ENCODE peak calls at places on chromosomes 5 and 9, in four cellular contexts. P is fibroblast of lung, O is ovary, F is uterus. X is an unnamed sample.

GRCh38 chr9:85260288-85260687 is 481.5 kb downstream of the AGTPBP1 start:
- DNase-seq in P (no peak), O (no peak), F (no peak), X (no peak)

GRCh38 chr5:158120760-158121159 is 261.8 kb upstream of the CLINT1 start:
- DNase-seq in P (no peak), O (no peak), F (no peak), X (no peak)

GRCh38 chr5:149114403-149115312 is 26.6 kb upstream of the ABLIM3 start:
- DNase-seq in P (peak; percentile 87), O (no peak), F (peak; percentile 23), X (peak; percentile 83)

GRCh38 chr5:88680253-88681132 is 202.5 kb downstream of the MEF2C start:
- DNase-seq in P (peak; percentile 45), O (peak; percentile 78), F (peak; percentile 65), X (peak; percentile 78)

GRCh38 chr5:117590944-117591343 is 1016.3 kb upstream of the SEMA6A start:
- DNase-seq in P (peak; percentile 26), O (no peak), F (no peak), X (no peak)

GRCh38 chr9:2406252-2406651 is 215.3 kb upstream of the VLDLR start:
- DNase-seq in P (no peak), O (no peak), F (no peak), X (no peak)

GRCh38 chr5:37495668-37496067 is 116.5 kb downstream of the WDR70 start:
- DNase-seq in P (peak; percentile 62), O (no peak), F (no peak), X (no peak)

GRCh38 chr5:55102345-55102744 is at the start of gene GZMA:
- DNase-seq in P (no peak), O (no peak), F (no peak), X (no peak)

GRCh38 chr9:19630762-19631161 is 158.1 kb downstream of the SLC24A2 start:
- DNase-seq in P (no peak), O (no peak), F (no peak), X (no peak)

GRCh38 chr5:54619732-54620582 is 102.4 kb downstream of the SNX18 start:
- DNase-seq in P (peak; percentile 34), O (no peak), F (no peak), X (no peak)

DNA sequence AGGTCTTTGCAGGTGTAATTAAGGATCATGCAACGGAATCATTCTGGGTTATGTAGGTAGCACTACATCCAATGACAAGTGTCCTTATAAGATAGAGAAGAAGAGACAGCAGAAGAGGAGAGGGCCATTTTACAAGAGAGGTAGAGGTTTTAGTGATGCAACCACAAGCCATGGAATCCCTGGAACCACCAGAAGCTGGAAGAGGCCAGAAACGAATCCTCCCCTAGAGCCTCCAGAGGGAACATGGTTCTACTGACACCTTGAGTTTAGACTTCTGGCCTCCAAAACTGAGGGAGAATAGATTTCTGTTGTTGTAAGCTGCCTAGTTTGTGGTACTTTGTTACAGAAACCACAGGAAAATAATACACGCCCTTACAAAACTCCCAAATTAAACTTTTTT is 3.5 kb downstream of the FYB1 start:
- DNase-seq in P (no peak), O (no peak), F (no peak), X (no peak)
- TF ChIP-seq CTCF in P (no peak), O (no peak), F (no peak), X (no peak)

DNA sequence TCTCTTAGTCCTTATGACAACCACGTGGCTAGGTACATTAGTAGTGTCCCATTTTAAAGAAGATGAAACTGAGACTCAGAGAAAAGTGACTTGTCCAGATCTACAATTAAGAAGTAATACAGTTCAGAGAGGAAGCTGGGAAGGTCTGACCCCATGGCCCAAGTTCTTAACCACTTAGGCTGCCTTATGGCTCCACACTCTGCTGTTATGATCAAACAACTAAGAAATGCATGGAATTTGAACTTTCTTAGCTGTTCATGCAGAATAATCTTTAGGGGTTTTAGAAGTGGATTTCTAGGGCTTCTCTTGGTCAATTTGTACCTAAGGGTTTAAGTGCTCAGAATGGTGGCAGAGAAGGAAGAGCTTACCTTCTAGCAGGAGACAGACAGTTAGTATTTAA is 128.0 kb upstream of the MSX2 start:
- DNase-seq in P (peak; percentile 24), O (no peak), F (no peak), X (no peak)
- H3K27ac ChIP-seq in P (no peak overlapping the region), O (no peak overlapping the region), F (no peak overlapping the region), X (no peak overlapping the region)

GRCh38 chr9:929719-930118 is 46.7 kb upstream of the DMRT3 start:
- DNase-seq in P (no peak), O (no peak), F (no peak), X (no peak)

GRCh38 chr9:933356-933755 is 43.1 kb upstream of the DMRT3 start:
- DNase-seq in P (no peak), O (no peak), F (no peak), X (no peak)

GRCh38 chr9:935348-935965 is 41.0 kb upstream of the DMRT3 start:
- DNase-seq in P (no peak), O (no peak), F (no peak), X (no peak)
- H3K4me3 ChIP-seq in P (no peak overlapping the region), O (no peak overlapping the region), F (no peak overlapping the region), X (no peak overlapping the region)

GRCh38 chr9:127525426-127526188 is 74.3 kb downstream of the LRSAM1 start:
- DNase-seq in P (peak; percentile 71), O (no peak), F (no peak), X (no peak)
- TF ChIP-seq CTCF in P (peak; percentile 74), O (no peak), F (peak; percentile 22), X (peak; percentile 33)

GRCh38 chr9:70422371-70423043 is 8.1 kb upstream of the KLF9 start:
- DNase-seq in P (no peak), O (no peak), F (no peak), X (no peak)
- H3K27ac ChIP-seq in P (no peak overlapping the region), O (no peak overlapping the region), F (peak overlapping the region; percentile 100), X (peak overlapping the region; percentile 99)

GRCh38 chr9:21789541-21790037 is 12.8 kb upstream of the MTAP start:
- DNase-seq in P (peak; percentile 95), O (no peak), F (peak; percentile 29), X (peak; percentile 26)
- H3K4me3 ChIP-seq in P (peak overlapping the region; percentile 47), O (peak overlapping the region; percentile 16), F (no peak overlapping the region), X (no peak overlapping the region)

GRCh38 chr5:179187229-179187678 is 127.1 kb downstream of the ZNF354C start:
- DNase-seq in P (no peak), O (no peak), F (no peak), X (no peak)
- TF ChIP-seq CTCF in P (peak; percentile 30), O (no peak), F (no peak), X (no peak)

GRCh38 chr9:88270398-88270797 is 117.8 kb upstream of the SPIN1 start:
- DNase-seq in P (no peak), O (no peak), F (no peak), X (no peak)
- H3K27ac ChIP-seq in P (no peak overlapping the region), O (no peak overlapping the region), F (no peak overlapping the region), X (no peak overlapping the region)

DNA sequence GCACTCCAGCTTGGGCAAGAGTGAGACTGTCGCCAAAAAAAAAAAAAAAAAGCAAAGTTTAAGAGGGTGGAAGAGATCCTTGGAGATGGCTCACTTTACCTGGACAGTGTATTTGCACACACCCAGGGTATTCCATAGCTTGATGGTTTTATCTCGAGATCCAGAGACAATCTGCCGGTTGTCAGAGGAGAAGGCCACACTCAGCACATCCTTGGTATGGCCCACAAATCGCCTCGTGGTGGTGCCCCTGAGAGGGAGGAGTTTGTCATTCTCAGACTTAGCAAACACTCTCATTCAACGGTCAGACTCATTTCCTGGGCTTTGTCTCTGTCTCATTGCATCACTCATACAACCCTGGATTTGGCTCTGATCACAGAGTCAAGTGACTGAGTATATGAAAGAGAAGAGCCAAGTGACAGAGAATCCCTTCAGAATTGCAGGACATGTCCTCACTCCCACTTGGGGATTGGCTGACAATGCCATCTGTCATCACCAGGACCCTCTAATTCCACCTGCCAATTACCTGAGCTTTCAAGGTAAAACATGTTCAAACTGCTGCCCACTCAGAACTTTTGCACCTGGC is 2.2 kb downstream of the RACK1 start:
- DNase-seq in P (peak; percentile 82), O (no peak), F (no peak), X (no peak)
- H3K4me3 ChIP-seq in P (peak overlapping the region; percentile 94), O (no peak overlapping the region), F (no peak overlapping the region), X (no peak overlapping the region)

GRCh38 chr9:6681147-6681956 is 35.8 kb upstream of the GLDC start:
- DNase-seq in P (peak; percentile 97), O (peak; percentile 97), F (peak; percentile 96), X (peak; percentile 98)

GRCh38 chr9:6687180-6687579 is 41.7 kb upstream of the GLDC start:
- DNase-seq in P (no peak), O (no peak), F (no peak), X (no peak)

GRCh38 chr9:6681957-6682501 is 36.5 kb upstream of the GLDC start:
- DNase-seq in P (no peak), O (peak; percentile 38), F (peak; percentile 15), X (no peak)

GRCh38 chr9:6689893-6690634 is 44.5 kb upstream of the GLDC start:
- DNase-seq in P (no peak), O (no peak), F (no peak), X (no peak)

GRCh38 chr9:6686396-6686795 is 40.9 kb upstream of the GLDC start:
- DNase-seq in P (peak; percentile 52), O (no peak), F (no peak), X (no peak)
- TF ChIP-seq CTCF in P (peak; percentile 30), O (no peak), F (no peak), X (peak; percentile 26)